ENCODE peak calls at places on chromosomes 13 and 19, in seven cellular contexts. One of them, this sample, is unnamed.

GRCh38 chr19:5515737-5516136 is 52.0 kb downstream of the TINCR start:
- DNase-seq in IMR-90: no peak
- DNase-seq in hepatic stellate cell: no peak
- DNase-seq in naive thymus-derived CD4-positive, alpha-beta T cell: no peak
- DNase-seq in type B pancreatic cell: no peak
- DNase-seq in small intestine: no peak
- DNase-seq in NCI-H526 treated with DMSO at 0.1 percent for 48 hours: no peak
- DNase-seq in this sample: no peak

GRCh38 chr13:40129467-40129866 is 474.0 kb downstream of the COG6 start:
- DNase-seq in IMR-90: no peak
- DNase-seq in hepatic stellate cell: no peak
- DNase-seq in naive thymus-derived CD4-positive, alpha-beta T cell: no peak
- DNase-seq in type B pancreatic cell: no peak
- DNase-seq in small intestine: no peak
- DNase-seq in NCI-H526 treated with DMSO at 0.1 percent for 48 hours: no peak
- DNase-seq in this sample: no peak

GRCh38 chr19:18951721-18952281 is 10.8 kb upstream of the HOMER3 start:
- DNase-seq in IMR-90: no peak
- DNase-seq in hepatic stellate cell: no peak
- DNase-seq in naive thymus-derived CD4-positive, alpha-beta T cell: no peak
- DNase-seq in type B pancreatic cell: no peak
- DNase-seq in small intestine: no peak
- DNase-seq in NCI-H526 treated with DMSO at 0.1 percent for 48 hours: no peak
- DNase-seq in this sample: no peak

GRCh38 chr13:39411501-39411900 is 191.5 kb downstream of the LHFPL6 start:
- DNase-seq in IMR-90: no peak
- DNase-seq in hepatic stellate cell: no peak
- DNase-seq in naive thymus-derived CD4-positive, alpha-beta T cell: no peak
- DNase-seq in type B pancreatic cell: no peak
- DNase-seq in small intestine: no peak
- DNase-seq in NCI-H526 treated with DMSO at 0.1 percent for 48 hours: no peak
- DNase-seq in this sample: no peak

GRCh38 chr19:29662604-29663404 is 2.5 kb upstream of the PLEKHF1 start:
- DNase-seq in IMR-90: peak
- DNase-seq in hepatic stellate cell: peak
- DNase-seq in naive thymus-derived CD4-positive, alpha-beta T cell: no peak
- DNase-seq in type B pancreatic cell: no peak
- DNase-seq in small intestine: peak
- DNase-seq in NCI-H526 treated with DMSO at 0.1 percent for 48 hours: no peak
- DNase-seq in this sample: no peak

GRCh38 chr13:95154441-95154886 is 146.8 kb downstream of the ABCC4 start:
- DNase-seq in IMR-90: no peak
- DNase-seq in hepatic stellate cell: no peak
- DNase-seq in naive thymus-derived CD4-positive, alpha-beta T cell: no peak
- DNase-seq in type B pancreatic cell: no peak
- DNase-seq in small intestine: no peak
- DNase-seq in NCI-H526 treated with DMSO at 0.1 percent for 48 hours: no peak
- DNase-seq in this sample: no peak

GRCh38 chr13:94928127-94928526 is 215.8 kb upstream of the SOX21 start:
- DNase-seq in IMR-90: no peak
- DNase-seq in hepatic stellate cell: no peak
- DNase-seq in naive thymus-derived CD4-positive, alpha-beta T cell: no peak
- DNase-seq in type B pancreatic cell: no peak
- DNase-seq in small intestine: no peak
- DNase-seq in NCI-H526 treated with DMSO at 0.1 percent for 48 hours: peak
- DNase-seq in this sample: no peak

GRCh38 chr13:44305845-44306244 is 67.8 kb upstream of the SERP2 start:
- DNase-seq in IMR-90: peak
- DNase-seq in hepatic stellate cell: no peak
- DNase-seq in naive thymus-derived CD4-positive, alpha-beta T cell: no peak
- DNase-seq in type B pancreatic cell: no peak
- DNase-seq in small intestine: no peak
- DNase-seq in NCI-H526 treated with DMSO at 0.1 percent for 48 hours: peak
- DNase-seq in this sample: no peak

GRCh38 chr13:101989798-101990350 is 412.0 kb downstream of the FGF14 start:
- DNase-seq in IMR-90: no peak
- DNase-seq in hepatic stellate cell: no peak
- DNase-seq in naive thymus-derived CD4-positive, alpha-beta T cell: no peak
- DNase-seq in type B pancreatic cell: no peak
- DNase-seq in small intestine: no peak
- DNase-seq in NCI-H526 treated with DMSO at 0.1 percent for 48 hours: no peak
- DNase-seq in this sample: no peak

GRCh38 chr19:2340496-2341246 is 12.2 kb downstream of the SPPL2B start:
- DNase-seq in IMR-90: no peak
- DNase-seq in hepatic stellate cell: no peak
- DNase-seq in naive thymus-derived CD4-positive, alpha-beta T cell: no peak
- DNase-seq in type B pancreatic cell: no peak
- DNase-seq in small intestine: no peak
- DNase-seq in NCI-H526 treated with DMSO at 0.1 percent for 48 hours: no peak
- DNase-seq in this sample: no peak

GRCh38 chr19:1183543-1184172 is 9.6 kb upstream of the SBNO2 start:
- DNase-seq in IMR-90: peak
- DNase-seq in hepatic stellate cell: no peak
- DNase-seq in naive thymus-derived CD4-positive, alpha-beta T cell: no peak
- DNase-seq in type B pancreatic cell: no peak
- DNase-seq in small intestine: peak
- DNase-seq in NCI-H526 treated with DMSO at 0.1 percent for 48 hours: no peak
- DNase-seq in this sample: no peak

GRCh38 chr19:611506-611869 is 21.8 kb downstream of the HCN2 start:
- DNase-seq in IMR-90: peak
- DNase-seq in hepatic stellate cell: peak
- DNase-seq in naive thymus-derived CD4-positive, alpha-beta T cell: no peak
- DNase-seq in type B pancreatic cell: no peak
- DNase-seq in small intestine: no peak
- DNase-seq in NCI-H526 treated with DMSO at 0.1 percent for 48 hours: no peak
- DNase-seq in this sample: no peak

GRCh38 chr13:95229855-95230254 is 71.4 kb downstream of the ABCC4 start:
- DNase-seq in IMR-90: no peak
- DNase-seq in hepatic stellate cell: no peak
- DNase-seq in naive thymus-derived CD4-positive, alpha-beta T cell: no peak
- DNase-seq in type B pancreatic cell: no peak
- DNase-seq in small intestine: no peak
- DNase-seq in NCI-H526 treated with DMSO at 0.1 percent for 48 hours: no peak
- DNase-seq in this sample: no peak

GRCh38 chr13:46152627-46153328 is 29.2 kb downstream of the LCP1 start:
- DNase-seq in IMR-90: no peak
- DNase-seq in hepatic stellate cell: no peak
- DNase-seq in naive thymus-derived CD4-positive, alpha-beta T cell: no peak
- DNase-seq in type B pancreatic cell: no peak
- DNase-seq in small intestine: no peak
- DNase-seq in NCI-H526 treated with DMSO at 0.1 percent for 48 hours: no peak
- DNase-seq in this sample: no peak

GRCh38 chr19:54337858-54338230 is 1.1 kb downstream of the LILRA4 start:
- DNase-seq in IMR-90: no peak
- DNase-seq in hepatic stellate cell: no peak
- DNase-seq in naive thymus-derived CD4-positive, alpha-beta T cell: no peak
- DNase-seq in type B pancreatic cell: no peak
- DNase-seq in small intestine: no peak
- DNase-seq in NCI-H526 treated with DMSO at 0.1 percent for 48 hours: no peak
- DNase-seq in this sample: no peak

GRCh38 chr13:49585220-49586157 is at the start of gene RCBTB1:
- DNase-seq in IMR-90: peak
- DNase-seq in hepatic stellate cell: peak
- DNase-seq in naive thymus-derived CD4-positive, alpha-beta T cell: peak
- DNase-seq in type B pancreatic cell: peak
- DNase-seq in small intestine: peak
- DNase-seq in NCI-H526 treated with DMSO at 0.1 percent for 48 hours: peak
- DNase-seq in this sample: peak

GRCh38 chr19:5913739-5914357 is at the start of gene CAPS:
- DNase-seq in IMR-90: peak
- DNase-seq in hepatic stellate cell: peak
- DNase-seq in naive thymus-derived CD4-positive, alpha-beta T cell: no peak
- DNase-seq in type B pancreatic cell: no peak
- DNase-seq in small intestine: peak
- DNase-seq in NCI-H526 treated with DMSO at 0.1 percent for 48 hours: no peak
- DNase-seq in this sample: no peak

GRCh38 chr13:72959643-72960042 is 99.2 kb upstream of the KLF5 start:
- DNase-seq in IMR-90: peak
- DNase-seq in hepatic stellate cell: no peak
- DNase-seq in naive thymus-derived CD4-positive, alpha-beta T cell: no peak
- DNase-seq in type B pancreatic cell: no peak
- DNase-seq in small intestine: peak
- DNase-seq in NCI-H526 treated with DMSO at 0.1 percent for 48 hours: no peak
- DNase-seq in this sample: no peak

GRCh38 chr13:100608906-100609305 is 20.3 kb upstream of the GGACT start:
- DNase-seq in IMR-90: no peak
- DNase-seq in hepatic stellate cell: no peak
- DNase-seq in naive thymus-derived CD4-positive, alpha-beta T cell: no peak
- DNase-seq in type B pancreatic cell: no peak
- DNase-seq in small intestine: peak
- DNase-seq in NCI-H526 treated with DMSO at 0.1 percent for 48 hours: no peak
- DNase-seq in this sample: no peak

GRCh38 chr19:12194827-12195500 is 32.1 kb downstream of the ZNF136 start:
- DNase-seq in IMR-90: peak
- DNase-seq in hepatic stellate cell: peak
- DNase-seq in naive thymus-derived CD4-positive, alpha-beta T cell: peak
- DNase-seq in type B pancreatic cell: no peak
- DNase-seq in small intestine: peak
- DNase-seq in NCI-H526 treated with DMSO at 0.1 percent for 48 hours: no peak
- DNase-seq in this sample: peak

GRCh38 chr13:28553971-28554370 is 59.0 kb upstream of the FLT1 start:
- DNase-seq in IMR-90: no peak
- DNase-seq in hepatic stellate cell: no peak
- DNase-seq in naive thymus-derived CD4-positive, alpha-beta T cell: no peak
- DNase-seq in type B pancreatic cell: no peak
- DNase-seq in small intestine: no peak
- DNase-seq in NCI-H526 treated with DMSO at 0.1 percent for 48 hours: no peak
- DNase-seq in this sample: no peak

GRCh38 chr19:54460230-54461005 is 3.2 kb downstream of the LENG9 start:
- DNase-seq in IMR-90: no peak
- DNase-seq in hepatic stellate cell: no peak
- DNase-seq in naive thymus-derived CD4-positive, alpha-beta T cell: no peak
- DNase-seq in type B pancreatic cell: no peak
- DNase-seq in small intestine: peak
- DNase-seq in NCI-H526 treated with DMSO at 0.1 percent for 48 hours: no peak
- DNase-seq in this sample: no peak

GRCh38 chr13:23050126-23050525 is 130.7 kb upstream of the SGCG start:
- DNase-seq in IMR-90: no peak
- DNase-seq in hepatic stellate cell: no peak
- DNase-seq in naive thymus-derived CD4-positive, alpha-beta T cell: no peak
- DNase-seq in type B pancreatic cell: no peak
- DNase-seq in small intestine: no peak
- DNase-seq in NCI-H526 treated with DMSO at 0.1 percent for 48 hours: no peak
- DNase-seq in this sample: no peak

GRCh38 chr19:35673121-35673804 is 6.9 kb downstream of the UPK1A start:
- DNase-seq in IMR-90: peak
- DNase-seq in hepatic stellate cell: peak
- DNase-seq in naive thymus-derived CD4-positive, alpha-beta T cell: peak
- DNase-seq in type B pancreatic cell: no peak
- DNase-seq in small intestine: peak
- DNase-seq in NCI-H526 treated with DMSO at 0.1 percent for 48 hours: peak
- DNase-seq in this sample: peak

GRCh38 chr13:20565120-20565736 is 1.7 kb upstream of the IFT88 start:
- DNase-seq in IMR-90: no peak
- DNase-seq in hepatic stellate cell: no peak
- DNase-seq in naive thymus-derived CD4-positive, alpha-beta T cell: no peak
- DNase-seq in type B pancreatic cell: no peak
- DNase-seq in small intestine: no peak
- DNase-seq in NCI-H526 treated with DMSO at 0.1 percent for 48 hours: no peak
- DNase-seq in this sample: no peak

GRCh38 chr13:20230913-20231838 is 943 bp downstream of the GJB6 start:
- DNase-seq in IMR-90: no peak
- DNase-seq in hepatic stellate cell: no peak
- DNase-seq in naive thymus-derived CD4-positive, alpha-beta T cell: no peak
- DNase-seq in type B pancreatic cell: no peak
- DNase-seq in small intestine: no peak
- DNase-seq in NCI-H526 treated with DMSO at 0.1 percent for 48 hours: no peak
- DNase-seq in this sample: no peak

GRCh38 chr13:54859827-54860226 is 1831.2 kb downstream of the OLFM4 start:
- DNase-seq in IMR-90: no peak
- DNase-seq in hepatic stellate cell: no peak
- DNase-seq in naive thymus-derived CD4-positive, alpha-beta T cell: no peak
- DNase-seq in type B pancreatic cell: no peak
- DNase-seq in small intestine: no peak
- DNase-seq in NCI-H526 treated with DMSO at 0.1 percent for 48 hours: no peak
- DNase-seq in this sample: no peak

GRCh38 chr13:88919970-88920628 is 1248.9 kb downstream of the SLITRK5 start:
- DNase-seq in IMR-90: no peak
- DNase-seq in hepatic stellate cell: no peak
- DNase-seq in naive thymus-derived CD4-positive, alpha-beta T cell: no peak
- DNase-seq in type B pancreatic cell: no peak
- DNase-seq in small intestine: no peak
- DNase-seq in NCI-H526 treated with DMSO at 0.1 percent for 48 hours: no peak
- DNase-seq in this sample: no peak

GRCh38 chr19:13790354-13790753 is 4.9 kb upstream of the ZSWIM4 start:
- DNase-seq in IMR-90: no peak
- DNase-seq in hepatic stellate cell: no peak
- DNase-seq in naive thymus-derived CD4-positive, alpha-beta T cell: no peak
- DNase-seq in type B pancreatic cell: no peak
- DNase-seq in small intestine: no peak
- DNase-seq in NCI-H526 treated with DMSO at 0.1 percent for 48 hours: no peak
- DNase-seq in this sample: no peak